ENCODE peak calls at places on chromosomes 16 and 17, in nine cellular contexts. B is CD8-positive, alpha-beta T cell; C is left ventricle myocardium inferior; T is astrocyte; R is breast epithelium; V is OCI-LY7; F is mucosa of descending colon; D is IMR-90; N is thoracic aorta. S is an unnamed sample.

GRCh38 chr17:55054429-55054828 is 85.9 kb downstream of the STXBP4 start:
- DNase-seq in B (no peak), C (no peak), T (no peak), R (no peak), V (no peak), F (no peak), D (no peak), N (no peak), S (no peak)

GRCh38 chr17:6096201-6097004 is 26.2 kb downstream of the WSCD1 start:
- DNase-seq in B (no peak), C (no peak), T (no peak), R (no peak), V (no peak), F (no peak), D (no peak), N (no peak), S (no peak)

GRCh38 chr16:89805136-89805905 is 11.1 kb downstream of the FANCA start:
- DNase-seq in B (no peak), C (no peak), T (peak; percentile 35), R (no peak), V (no peak), F (no peak), D (peak; percentile 83), N (no peak), S (no peak)

GRCh38 chr17:77281904-77282367 is 141.2 kb downstream of the SEC14L1 start:
- DNase-seq in B (no peak), C (no peak), T (no peak), R (no peak), V (peak; percentile 74), F (peak; percentile 82), D (no peak), N (no peak), S (no peak)

GRCh38 chr16:54287758-54288591 is 1.4 kb upstream of the IRX3 start:
- DNase-seq in B (no peak), C (peak; percentile 58), T (no peak), R (no peak), V (no peak), F (no peak), D (no peak), N (no peak), S (no peak)

GRCh38 chr17:39018267-39019134 is 51.3 kb upstream of the FBXO47 start:
- DNase-seq in B (no peak), C (no peak), T (no peak), R (no peak), V (peak; percentile 53), F (no peak), D (no peak), N (no peak), S (peak; percentile 25)

GRCh38 chr16:77885596-77886295 is 97.4 kb downstream of the VAT1L start:
- DNase-seq in B (no peak), C (no peak), T (peak; percentile 36), R (no peak), V (no peak), F (no peak), D (peak; percentile 40), N (no peak), S (no peak)

GRCh38 chr17:43372273-43372911 is 26.4 kb upstream of the ARL4D start:
- DNase-seq in B (no peak), C (peak; percentile 40), T (no peak), R (no peak), V (peak; percentile 76), F (no peak), D (no peak), N (no peak), S (no peak)

GRCh38 chr17:32626371-32626770 is 139.6 kb downstream of the CDK5R1 start:
- DNase-seq in B (no peak), C (no peak), T (no peak), R (no peak), V (no peak), F (no peak), D (no peak), N (no peak), S (no peak)

GRCh38 chr16:84922351-84923135 is 88.8 kb downstream of the ZDHHC7 start:
- DNase-seq in B (no peak), C (peak; percentile 90), T (no peak), R (no peak), V (peak; percentile 29), F (peak; percentile 61), D (peak; percentile 46), N (no peak), S (no peak)

GRCh38 chr17:76909971-76910760 is 42.0 kb downstream of the MGAT5B start:
- DNase-seq in B (peak; percentile 9), C (peak; percentile 44), T (peak; percentile 30), R (peak; percentile 20), V (peak; percentile 49), F (peak; percentile 54), D (peak; percentile 41), N (no peak), S (peak; percentile 18)

GRCh38 chr17:9465216-9465921 is 110.3 kb downstream of the STX8 start:
- DNase-seq in B (no peak), C (no peak), T (peak; percentile 82), R (no peak), V (no peak), F (no peak), D (peak; percentile 81), N (no peak), S (no peak)

GRCh38 chr17:17959520-17960361 is 12.5 kb downstream of the TOM1L2 start:
- DNase-seq in B (no peak), C (no peak), T (peak; percentile 70), R (no peak), V (no peak), F (no peak), D (peak; percentile 69), N (no peak), S (peak; percentile 24)

GRCh38 chr16:2231016-2231931 is 5.0 kb upstream of the DNASE1L2 start:
- DNase-seq in B (no peak), C (no peak), T (no peak), R (no peak), V (no peak), F (no peak), D (no peak), N (no peak), S (no peak)

GRCh38 chr17:74239169-74239568 is 25.8 kb downstream of the TTYH2 start:
- DNase-seq in B (no peak), C (peak; percentile 33), T (peak; percentile 10), R (peak; percentile 22), V (no peak), F (no peak), D (no peak), N (peak; percentile 17), S (no peak)

GRCh38 chr17:3911271-3912053 is 4.8 kb downstream of the P2RX1 start:
- DNase-seq in B (peak; percentile 57), C (no peak), T (no peak), R (peak; percentile 29), V (peak; percentile 98), F (peak; percentile 60), D (no peak), N (no peak), S (peak; percentile 76)
- H3K4me3 ChIP-seq in B (no peak overlapping the region), C (no peak overlapping the region), T (no peak overlapping the region), R (no peak overlapping the region), V (peak overlapping the region; percentile 35), F (no peak overlapping the region), D (no peak overlapping the region), N (no peak overlapping the region), S (no peak overlapping the region)

GRCh38 chr17:80394629-80395216 is 20.2 kb upstream of the ENDOV start:
- DNase-seq in B (no peak), C (no peak), T (no peak), R (no peak), V (no peak), F (no peak), D (no peak), N (no peak), S (no peak)
- H3K36me3 ChIP-seq in B (peaks cover 36% of the 10 kb centered on the region), C (peaks cover 58% of the 10 kb centered on the region), T (peaks cover 9% of the 10 kb centered on the region), R (no peaks in the 10 kb centered on the region), V (no peaks in the 10 kb centered on the region), F (peaks cover 6% of the 10 kb centered on the region), D (peaks cover 39% of the 10 kb centered on the region), N (peaks cover 48% of the 10 kb centered on the region), S (peaks cover 15% of the 10 kb centered on the region)

GRCh38 chr16:82631701-82632685 is 5.2 kb downstream of the CDH13 start:
- DNase-seq in B (no peak), C (no peak), T (peak; percentile 23), R (no peak), V (no peak), F (no peak), D (peak; percentile 33), N (no peak), S (no peak)

GRCh38 chr16:82630219-82630618 is 3.5 kb downstream of the CDH13 start:
- DNase-seq in B (no peak), C (no peak), T (peak; percentile 49), R (no peak), V (no peak), F (no peak), D (peak; percentile 68), N (no peak), S (no peak)

GRCh38 chr16:82628741-82629140 is 2.0 kb downstream of the CDH13 start:
- DNase-seq in B (no peak), C (no peak), T (no peak), R (no peak), V (no peak), F (no peak), D (no peak), N (no peak), S (no peak)

GRCh38 chr16:82629441-82630027 is 2.8 kb downstream of the CDH13 start:
- DNase-seq in B (no peak), C (no peak), T (peak; percentile 91), R (no peak), V (no peak), F (no peak), D (peak; percentile 34), N (no peak), S (no peak)

GRCh38 chr16:82630688-82631087 is 3.9 kb downstream of the CDH13 start:
- DNase-seq in B (no peak), C (no peak), T (no peak), R (no peak), V (no peak), F (no peak), D (peak; percentile 60), N (no peak), S (no peak)
- H3K4me1 ChIP-seq in B (no peaks in the 10 kb centered on the region), C (peaks cover 100% of the 10 kb centered on the region), T (peaks cover 61% of the 10 kb centered on the region), R (no peaks in the 10 kb centered on the region), V (no peaks in the 10 kb centered on the region), F (peaks cover 30% of the 10 kb centered on the region), D (peaks cover 26% of the 10 kb centered on the region), N (peaks cover 20% of the 10 kb centered on the region), S (no peaks in the 10 kb centered on the region)

GRCh38 chr16:12902511-12903324 is 1.3 kb downstream of the SHISA9 start:
- DNase-seq in B (no peak), C (no peak), T (no peak), R (no peak), V (no peak), F (no peak), D (no peak), N (no peak), S (no peak)

GRCh38 chr16:12901597-12902436 is at the start of gene SHISA9:
- DNase-seq in B (no peak), C (no peak), T (no peak), R (no peak), V (no peak), F (no peak), D (no peak), N (no peak), S (no peak)

GRCh38 chr16:12901204-12901596 is 198 bp upstream of the SHISA9 start:
- DNase-seq in B (no peak), C (no peak), T (no peak), R (no peak), V (no peak), F (peak; percentile 36), D (no peak), N (no peak), S (no peak)

GRCh38 chr16:12899529-12900168 is 1.7 kb upstream of the SHISA9 start:
- DNase-seq in B (no peak), C (no peak), T (no peak), R (no peak), V (no peak), F (no peak), D (no peak), N (no peak), S (no peak)

GRCh38 chr16:12900599-12901203 is 697 bp upstream of the SHISA9 start:
- DNase-seq in B (no peak), C (no peak), T (no peak), R (no peak), V (no peak), F (no peak), D (no peak), N (no peak), S (no peak)
- H3K4me3 ChIP-seq in B (no peak overlapping the region), C (peak overlapping the region; percentile 52), T (no peak overlapping the region), R (peak overlapping the region; percentile 43), V (no peak overlapping the region), F (no peak overlapping the region), D (no peak overlapping the region), N (peak overlapping the region; percentile 19), S (no peak overlapping the region)

S was measured in naive thymus-derived CD4-positive, alpha-beta T cell.